ENCODE peak calls at places on chromosomes 12 and 14, in seven cellular contexts. H, O, D, J, E, S and T are unnamed samples.

GRCh38 chr12:94817695-94818075 is 167.3 kb upstream of the TMCC3 start:
- DNase-seq in H (no peak), O (no peak), D (no peak), J (no peak), E (no peak), S (no peak), T (no peak)

GRCh38 chr12:103780093-103780440 is 61.0 kb downstream of the NT5DC3 start:
- DNase-seq in H (no peak), O (no peak), D (no peak), J (peak), E (no peak), S (no peak), T (peak)

GRCh38 chr12:70070494-70071007 is 172.7 kb upstream of the CNOT2 start:
- DNase-seq in H (no peak), O (no peak), D (no peak), J (peak), E (no peak), S (no peak), T (no peak)

GRCh38 chr14:104506461-104507253 is 72.9 kb upstream of the C14orf180 start:
- DNase-seq in H (no peak), O (no peak), D (no peak), J (no peak), E (no peak), S (no peak), T (no peak)

GRCh38 chr12:102374190-102374589 is 106.2 kb downstream of the IGF1 start:
- DNase-seq in H (no peak), O (no peak), D (no peak), J (peak), E (no peak), S (no peak), T (peak)

GRCh38 chr14:22555573-22556011 is 33.4 kb downstream of the DAD1 start:
- DNase-seq in H (peak), O (no peak), D (no peak), J (peak), E (no peak), S (no peak), T (no peak)

GRCh38 chr12:76264617-76265016 is 83.6 kb downstream of the BBS10 start:
- DNase-seq in H (peak), O (no peak), D (no peak), J (peak), E (no peak), S (no peak), T (no peak)

GRCh38 chr12:46771268-46771837 is 54.4 kb downstream of the SLC38A4 start:
- DNase-seq in H (no peak), O (no peak), D (no peak), J (peak), E (no peak), S (no peak), T (no peak)

GRCh38 chr12:116533343-116534248 is 25.6 kb upstream of the MAP1LC3B2 start:
- DNase-seq in H (peak), O (peak), D (peak), J (peak), E (peak), S (no peak), T (peak)

GRCh38 chr12:57458665-57459054 is 925 bp upstream of the GLI1 start:
- DNase-seq in H (no peak), O (no peak), D (no peak), J (no peak), E (no peak), S (no peak), T (no peak)